ENCODE peak calls at places on chromosomes 2 and 18, in four cellular contexts. Q, U, I and P are unnamed samples.

GRCh38 chr2:51265539-51265938 is 233.6 kb upstream of the NRXN1 start:
- DNase-seq in U (no peak), Q (no peak), I (no peak), P (no peak)

GRCh38 chr2:62663443-62663842 is 42.1 kb upstream of the EHBP1 start:
- DNase-seq in Q (peak), I (peak), U (no peak), P (no peak)

GRCh38 chr2:12929806-12930205 is 213.1 kb downstream of the TRIB2 start:
- DNase-seq in Q (no peak), I (no peak), U (no peak), P (no peak)

GRCh38 chr2:206721216-206721920 is 3.2 kb upstream of the DYTN start:
- DNase-seq in I (no peak), Q (no peak), U (no peak), P (peak)

GRCh38 chr2:28896906-28897305 is 2.4 kb downstream of the WDR43 start:
- DNase-seq in Q (peak), I (peak), U (no peak), P (no peak)

GRCh38 chr2:120949957-120950590 is 214.4 kb downstream of the GLI2 start:
- DNase-seq in U (no peak), I (no peak), Q (no peak), P (no peak)

GRCh38 chr18:80112623-80113248 is 3.7 kb downstream of the ADNP2 start:
- DNase-seq in I (no peak), U (no peak), Q (no peak), P (no peak)

GRCh38 chr2:120934221-120934639 is 198.6 kb downstream of the GLI2 start:
- DNase-seq in Q (no peak), I (no peak), U (no peak), P (no peak)

GRCh38 chr2:97645112-97645699 is 656 bp upstream of the COX5B start:
- DNase-seq in U (peak), I (peak), Q (no peak), P (peak)

GRCh38 chr2:226609361-226609760 is 190.3 kb downstream of the IRS1 start:
- DNase-seq in I (peak), U (no peak), Q (peak), P (no peak)

GRCh38 chr2:128736689-128737545 is 418.2 kb upstream of the HS6ST1 start:
- DNase-seq in Q (peak), U (peak), I (peak), P (peak)

GRCh38 chr2:216539791-216540241 is 41.2 kb downstream of the RPL37A start:
- DNase-seq in U (peak), Q (peak), I (no peak), P (peak)

GRCh38 chr18:77059294-77059916 is 73.2 kb downstream of the MBP start:
- DNase-seq in I (peak), U (no peak), Q (peak), P (no peak)

GRCh38 chr2:113851640-113852039 is 38.2 kb upstream of the ACTR3 start:
- DNase-seq in Q (no peak), I (peak), U (no peak), P (no peak)

GRCh38 chr18:76573325-76574025 is 78.4 kb upstream of the ZNF516 start:
- DNase-seq in Q (peak), I (peak), U (no peak), P (no peak)

GRCh38 chr2:109510136-109511028 is 103.4 kb downstream of the SEPTIN10 start:
- DNase-seq in I (peak), Q (peak), U (peak), P (peak)

GRCh38 chr2:54818226-54818625 is 94.8 kb downstream of the EML6 start:
- DNase-seq in U (no peak), Q (no peak), I (no peak), P (no peak)

GRCh38 chr2:120684225-120684624 is 51.4 kb upstream of the GLI2 start:
- DNase-seq in I (no peak), U (no peak), Q (peak), P (no peak)

GRCh38 chr2:169072163-169072925 is 3.0 kb downstream of the DHRS9 start:
- DNase-seq in Q (no peak), U (no peak), I (no peak), P (no peak)

GRCh38 chr2:122319551-122320132 is 564.2 kb downstream of the TSN start:
- DNase-seq in Q (no peak), U (no peak), I (no peak), P (no peak)

GRCh38 chr2:36446258-36446657 is 90.7 kb downstream of the CRIM1 start:
- DNase-seq in U (no peak), I (no peak), Q (no peak), P (no peak)

GRCh38 chr2:78202366-78202765 is 680.2 kb upstream of the LRRTM4 start:
- DNase-seq in U (no peak), I (no peak), Q (no peak), P (no peak)

GRCh38 chr2:240972636-240973521 is 25.5 kb upstream of the SNED1 start:
- DNase-seq in U (peak), I (no peak), Q (peak), P (no peak)

GRCh38 chr2:138445227-138445626 is 56.3 kb upstream of the SPOPL start:
- DNase-seq in I (no peak), U (no peak), Q (no peak), P (no peak)

GRCh38 chr2:101400516-101401315 is 13.4 kb upstream of the CREG2 start:
- DNase-seq in Q (no peak), U (no peak), I (peak), P (no peak)

GRCh38 chr2:155747531-155747930 is 585.0 kb downstream of the NR4A2 start:
- DNase-seq in I (no peak), Q (no peak), U (no peak), P (no peak)

GRCh38 chr2:120703330-120703994 is 32.2 kb upstream of the GLI2 start:
- DNase-seq in Q (peak), I (peak), U (no peak), P (no peak)

GRCh38 chr2:101273045-101273444 is 20.4 kb downstream of the CNOT11 start:
- DNase-seq in U (no peak), I (no peak), Q (no peak), P (no peak)

GRCh38 chr2:152166633-152167032 is 8.9 kb downstream of the STAM2 start:
- DNase-seq in I (peak), Q (peak), U (no peak), P (peak)

GRCh38 chr2:191501390-191502168 is 176.4 kb upstream of the NABP1 start:
- DNase-seq in Q (peak), U (no peak), I (peak), P (no peak)

GRCh38 chr2:33212151-33212550 is 264.3 kb upstream of the RASGRP3 start:
- DNase-seq in U (no peak), I (peak), Q (peak), P (no peak)

GRCh38 chr2:234444888-234445287 is 52.0 kb downstream of the ARL4C start:
- DNase-seq in U (no peak), Q (peak), I (peak), P (no peak)

GRCh38 chr2:173451137-173451536 is 96.5 kb downstream of the CDCA7 start:
- DNase-seq in U (no peak), Q (no peak), I (no peak), P (no peak)

GRCh38 chr2:12303181-12304030 is 413.3 kb upstream of the TRIB2 start:
- DNase-seq in Q (peak), U (no peak), I (peak), P (no peak)

DNA sequence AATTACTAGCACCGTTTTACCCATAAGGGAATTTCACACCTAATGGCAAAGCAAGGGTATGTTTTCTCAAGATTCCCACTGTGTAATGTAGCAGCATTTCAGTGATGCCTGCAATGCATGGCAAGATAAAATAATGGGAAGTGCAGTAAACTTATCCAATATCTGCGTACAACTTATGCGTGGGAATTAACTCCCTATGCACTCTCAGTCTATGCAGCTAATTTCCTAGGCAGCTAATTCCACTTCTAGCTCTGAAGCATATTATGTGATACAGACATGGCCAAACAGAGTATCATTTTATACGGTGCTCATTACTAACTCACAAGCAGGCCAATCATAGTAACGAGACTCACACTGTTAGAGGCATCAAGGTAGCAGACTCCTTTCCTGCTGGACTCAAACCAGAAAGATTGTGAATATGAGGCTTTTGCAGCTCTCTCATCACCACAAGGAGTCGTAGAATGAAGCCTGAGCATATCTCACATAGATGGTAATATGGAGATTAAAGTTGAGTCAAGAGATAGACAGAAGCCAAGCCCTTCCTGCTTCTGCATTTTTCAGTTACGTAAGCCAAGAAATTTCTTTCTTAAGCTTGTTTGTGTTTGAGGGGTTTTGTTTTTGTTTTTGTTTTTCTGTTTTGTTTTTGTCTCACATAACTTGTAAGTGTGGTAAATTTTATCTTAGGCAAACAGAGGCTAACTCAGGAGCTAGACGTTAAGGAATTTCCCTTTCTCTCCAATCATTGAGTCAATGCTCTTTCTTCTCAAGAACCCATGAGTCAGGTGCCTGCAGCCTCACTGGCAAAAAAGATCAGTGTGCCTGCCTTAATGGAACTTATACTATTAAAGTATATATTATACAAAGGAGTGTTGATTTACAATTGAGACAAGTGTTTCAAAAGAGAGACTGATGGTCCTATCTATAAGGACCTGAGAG is 34.7 kb upstream of the ITGAV start:
- DNase-seq in I (peak), U (no peak), Q (no peak), P (no peak)
- TF ChIP-seq CTCF in I (peak), U (no peak), Q (peak), P (no peak)

GRCh38 chr2:68244456-68244855 is 7.9 kb downstream of the PPP3R1 start:
- DNase-seq in U (no peak), I (no peak), Q (no peak), P (no peak)
- TF ChIP-seq CTCF in U (no peak), I (no peak), Q (peak), P (no peak)

DNA sequence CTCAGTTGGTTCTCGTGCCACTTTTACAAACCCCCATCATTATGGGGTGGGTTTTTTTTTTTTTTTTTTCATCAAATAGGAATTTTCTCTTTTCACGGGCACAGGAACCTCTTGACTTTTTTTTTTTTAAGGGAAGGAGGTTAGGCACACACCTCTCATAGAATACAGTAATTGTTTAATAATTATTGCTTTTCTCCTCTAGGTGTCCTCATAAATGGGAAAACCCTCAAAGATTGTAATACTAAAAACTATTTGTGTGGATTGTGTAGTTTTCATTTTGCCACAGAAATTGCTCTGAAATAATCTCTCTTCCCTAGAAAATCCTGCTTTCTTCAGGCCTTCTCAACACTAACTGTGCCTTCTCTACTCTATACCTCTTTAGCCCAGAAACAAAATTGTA is 147.3 kb downstream of the GREB1L start:
- DNase-seq in Q (no peak), I (no peak), U (no peak), P (no peak)
- TF ChIP-seq CTCF in Q (peak), I (no peak), U (no peak), P (no peak)

DNA sequence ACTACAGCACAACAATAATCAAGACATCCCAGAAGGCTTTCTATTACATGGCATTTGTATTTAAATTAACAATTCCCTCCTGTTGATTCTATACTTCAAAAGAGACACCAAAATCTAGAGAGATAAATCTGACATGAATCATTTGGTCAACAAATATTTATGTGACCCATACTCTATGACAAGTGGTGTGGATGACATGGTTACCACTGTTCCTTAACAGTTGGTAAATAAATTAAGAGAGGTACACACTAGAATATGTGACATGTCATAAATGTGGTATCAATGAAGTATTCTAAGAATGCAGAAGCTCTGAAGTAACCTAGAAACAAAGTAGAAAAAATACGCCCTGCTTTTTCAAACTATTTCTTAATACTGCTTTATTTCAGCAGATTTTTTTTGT is 255.4 kb downstream of the EXOC6B start:
- DNase-seq in I (peak), U (no peak), Q (peak), P (no peak)
- TF ChIP-seq CTCF in I (no peak), U (no peak), Q (no peak), P (no peak)

DNA sequence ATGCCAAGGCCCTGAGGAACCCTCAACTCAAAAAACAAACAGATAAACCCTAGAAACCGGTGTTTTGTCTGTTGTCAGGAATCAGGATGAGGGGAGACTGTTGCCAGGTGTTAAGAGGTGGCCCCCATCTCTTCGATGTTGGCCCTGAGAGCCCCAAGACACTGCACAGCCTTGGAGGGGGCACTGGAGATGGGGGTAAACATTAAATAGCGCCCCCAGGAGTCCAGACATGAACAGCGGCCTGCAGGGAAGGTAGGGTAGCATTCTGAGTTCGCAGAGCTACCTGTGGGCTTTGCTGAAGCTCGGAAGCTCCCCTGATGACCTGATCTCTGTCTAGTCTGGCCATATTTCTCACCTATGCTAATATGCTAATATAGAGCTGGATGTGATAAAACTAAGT is 97.6 kb upstream of the SMAD2 start:
- DNase-seq in I (no peak), U (no peak), Q (no peak), P (no peak)
- TF ChIP-seq CTCF in I (peak), U (no peak), Q (peak), P (no peak)

GRCh38 chr2:88557290-88557689 is 70.0 kb downstream of the EIF2AK3 start:
- DNase-seq in I (no peak), Q (no peak), U (no peak), P (no peak)

GRCh38 chr2:88549616-88550292 is 77.5 kb downstream of the EIF2AK3 start:
- DNase-seq in I (no peak), U (no peak), Q (no peak), P (no peak)

GRCh38 chr2:88556026-88556425 is 71.2 kb downstream of the EIF2AK3 start:
- DNase-seq in I (no peak), Q (no peak), U (no peak), P (no peak)

DNA sequence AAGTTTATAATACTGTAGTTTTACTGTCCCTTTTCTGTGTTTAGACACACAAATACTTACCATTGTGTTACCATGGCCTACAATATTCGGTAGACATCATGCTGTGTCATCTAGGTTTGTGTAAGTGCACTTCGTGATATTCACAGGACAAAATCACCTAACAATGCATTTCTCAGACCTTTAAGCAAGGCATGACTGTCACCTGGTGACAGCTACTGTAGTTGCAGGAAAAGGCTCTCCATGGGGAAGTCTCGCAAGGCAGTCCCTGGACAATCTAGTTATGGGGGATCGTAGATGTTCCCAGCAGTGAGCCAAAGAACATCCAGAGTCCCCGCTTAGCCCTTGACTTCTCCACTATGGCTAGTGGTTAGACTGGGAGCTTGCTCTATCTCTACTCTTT is 73.1 kb downstream of the EIF2AK3 start:
- DNase-seq in U (no peak), Q (no peak), I (no peak), P (no peak)
- TF ChIP-seq CTCF in U (no peak), Q (peak), I (peak), P (peak)